ENCODE peak calls at places on chromosomes 4 and X, in nine cellular contexts. A, D, K, X, Z, Y, M, F and E are unnamed samples.
A peak's percentile ranks its signal among the peaks of the same experiment; 100 is the strongest.

GRCh38 chrX:21702725-21703228 is 44.6 kb upstream of the KLHL34 start:
- DNase-seq in A (no peak), D (no peak), K (no peak), X (no peak), Z (no peak), Y (no peak), M (no peak), F (no peak), E (no peak)

GRCh38 chr4:5014007-5014682 is 5.1 kb downstream of the CYTL1 start:
- DNase-seq in A (no peak), D (no peak), K (no peak), X (no peak), Z (no peak), Y (no peak), M (no peak), F (no peak), E (no peak)

GRCh38 chr4:137960371-137961050 is 281.6 kb downstream of the SLC7A11 start:
- DNase-seq in A (peak; percentile 92), D (no peak), K (no peak), X (no peak), Z (no peak), Y (no peak), M (no peak), F (no peak), E (no peak)

GRCh38 chr4:81747242-81747930 is 275.7 kb upstream of the RASGEF1B start:
- DNase-seq in A (no peak), D (no peak), K (no peak), X (no peak), Z (no peak), Y (no peak), M (no peak), F (no peak), E (no peak)

GRCh38 chr4:80268081-80268823 is 1.8 kb downstream of the FGF5 start:
- DNase-seq in A (peak; percentile 53), D (no peak), K (no peak), X (no peak), Z (no peak), Y (no peak), M (no peak), F (no peak), E (no peak)

GRCh38 chrX:56728321-56728720 is 722 bp upstream of the NBDY start:
- DNase-seq in A (no peak), D (no peak), K (no peak), X (no peak), Z (no peak), Y (no peak), M (no peak), F (no peak), E (no peak)

GRCh38 chr4:161486454-161486853 is 677.3 kb downstream of the FSTL5 start:
- DNase-seq in A (no peak), D (no peak), K (no peak), X (no peak), Z (no peak), Y (no peak), M (no peak), F (no peak), E (no peak)

GRCh38 chr4:38290360-38290759 is 330.2 kb downstream of the PTTG2 start:
- DNase-seq in A (peak; percentile 70), D (no peak), K (no peak), X (no peak), Z (no peak), Y (no peak), M (no peak), F (no peak), E (no peak)

GRCh38 chr4:61911313-61911756 is 711.2 kb downstream of the ADGRL3 start:
- DNase-seq in A (no peak), D (no peak), K (no peak), X (no peak), Z (no peak), Y (no peak), M (no peak), F (no peak), E (no peak)

GRCh38 chrX:45274576-45274975 is 73.9 kb upstream of the DIPK2B start:
- DNase-seq in A (peak; percentile 6), D (no peak), K (no peak), X (no peak), Z (no peak), Y (no peak), M (no peak), F (no peak), E (no peak)

GRCh38 chr4:187167126-187167525 is 443.5 kb upstream of the FAT1 start:
- DNase-seq in A (no peak), D (no peak), K (no peak), X (no peak), Z (peak; percentile 59), Y (no peak), M (no peak), F (no peak), E (no peak)

GRCh38 chrX:150873616-150874015 is 24.9 kb downstream of the CD99L2 start:
- DNase-seq in A (peak; percentile 44), D (peak; percentile 76), K (peak; percentile 6), X (peak; percentile 58), Z (peak; percentile 37), Y (no peak), M (no peak), F (no peak), E (peak; percentile 27)

GRCh38 chrX:120310861-120311631 is at the start of gene TMEM255A:
- DNase-seq in A (no peak), D (no peak), K (no peak), X (no peak), Z (no peak), Y (peak; percentile 69), M (peak; percentile 77), F (no peak), E (peak; percentile 54)

GRCh38 chr4:88291003-88291402 is 6.6 kb upstream of the PPM1K start:
- DNase-seq in A (peak; percentile 14), D (peak; percentile 40), K (peak; percentile 3), X (peak; percentile 82), Z (no peak), Y (no peak), M (no peak), F (peak; percentile 28), E (peak; percentile 58)

GRCh38 chrX:120452131-120452530 is 17.0 kb downstream of the LAMP2 start:
- DNase-seq in A (peak; percentile 26), D (no peak), K (no peak), X (no peak), Z (no peak), Y (no peak), M (no peak), F (no peak), E (no peak)

DNA sequence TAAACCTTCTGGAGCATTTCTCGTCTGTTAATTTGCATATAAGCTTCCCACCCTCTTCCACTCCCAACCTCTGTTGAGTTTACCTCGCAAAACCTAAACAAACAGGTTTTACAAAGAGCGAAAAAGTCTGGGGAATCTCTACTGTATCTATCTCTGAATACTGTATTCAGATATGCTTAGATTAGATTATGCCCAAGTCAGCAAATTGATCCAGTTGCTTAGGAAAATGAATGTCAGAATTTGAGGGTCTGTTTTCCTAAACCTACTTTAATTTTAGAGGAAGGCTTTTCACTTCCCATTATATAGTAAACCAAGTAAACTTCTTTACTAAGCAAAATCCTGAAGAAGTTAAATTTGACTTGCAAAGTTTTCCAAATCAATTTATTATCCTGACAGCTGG is 6.7 kb downstream of the CCNA2 start:
- DNase-seq in A (no peak), D (no peak), K (no peak), X (no peak), Z (no peak), Y (no peak), M (no peak), F (no peak), E (no peak)
- TF ChIP-seq POLR2A in A (no peak), D (no peak), K (no peak), X (no peak), Z (no peak), Y (no peak), M (no peak), F (no peak), E (no peak)

DNA sequence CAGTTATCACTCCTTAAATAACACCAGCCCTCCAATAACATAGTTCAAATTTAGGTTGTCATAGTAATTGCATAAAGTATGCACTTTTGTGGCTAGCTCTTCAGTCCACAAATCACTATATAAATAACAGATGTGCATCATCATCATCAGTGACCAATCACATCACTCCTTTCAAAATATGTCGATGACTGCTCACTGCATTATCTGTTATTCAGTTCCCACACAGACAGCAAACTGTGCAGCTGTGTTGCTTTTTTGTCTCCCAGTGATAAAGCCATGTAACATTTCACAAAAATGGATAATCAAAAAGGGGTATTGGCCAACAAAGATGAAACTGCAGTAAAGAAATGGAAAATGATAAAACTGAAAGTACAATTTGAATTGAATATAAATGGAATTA is 205.4 kb downstream of the DCLK2 start:
- DNase-seq in A (peak; percentile 99), D (no peak), K (no peak), X (no peak), Z (no peak), Y (no peak), M (no peak), F (no peak), E (no peak)
- H3K4me3 ChIP-seq in A (peak overlapping the region; percentile 30), D (no peak overlapping the region), K (no peak overlapping the region), X (no peak overlapping the region), Z (no peak overlapping the region), Y (no peak overlapping the region), M (no peak overlapping the region), F (no peak overlapping the region), E (no peak overlapping the region)

GRCh38 chrX:149652232-149652981 is 20.8 kb upstream of the TMEM185A start:
- DNase-seq in A (no peak), D (no peak), K (no peak), X (no peak), Z (no peak), Y (no peak), M (no peak), F (no peak), E (no peak)

GRCh38 chrX:149650162-149650561 is 18.6 kb upstream of the TMEM185A start:
- DNase-seq in A (no peak), D (no peak), K (no peak), X (no peak), Z (no peak), Y (no peak), M (no peak), F (no peak), E (no peak)

GRCh38 chrX:149643496-149643895 is 11.9 kb upstream of the TMEM185A start:
- DNase-seq in A (no peak), D (no peak), K (no peak), X (no peak), Z (no peak), Y (no peak), M (no peak), F (no peak), E (no peak)

GRCh38 chrX:149648932-149649331 is 17.3 kb upstream of the TMEM185A start:
- DNase-seq in A (no peak), D (no peak), K (no peak), X (no peak), Z (no peak), Y (no peak), M (no peak), F (no peak), E (no peak)

DNA sequence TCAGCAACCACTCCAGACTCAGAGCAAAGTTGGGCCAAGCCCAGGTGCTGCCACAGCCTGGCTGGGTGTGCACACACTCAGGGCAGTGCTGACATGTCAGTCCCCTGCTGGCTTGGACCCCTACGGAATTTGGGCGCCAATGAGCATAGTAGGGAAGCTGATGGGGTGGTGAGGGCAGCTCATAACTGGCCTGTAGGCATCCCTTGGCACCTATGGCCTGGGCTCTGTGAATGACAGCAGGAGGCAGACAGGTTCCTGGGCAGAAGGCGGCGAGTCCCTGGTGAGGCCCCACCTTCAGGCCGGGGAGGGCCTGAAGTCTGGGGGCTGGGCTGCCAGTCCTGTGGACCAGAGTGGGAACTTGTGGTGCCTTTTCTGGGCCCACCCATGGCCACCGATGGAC is 15.9 kb upstream of the TMEM185A start:
- DNase-seq in A (no peak), D (no peak), K (no peak), X (no peak), Z (no peak), Y (no peak), M (no peak), F (no peak), E (no peak)
- H3K36me3 ChIP-seq in A (no peaks in the 10 kb centered on the region), D (no peaks in the 10 kb centered on the region), K (no peaks in the 10 kb centered on the region), X (no peaks in the 10 kb centered on the region), Z (no peaks in the 10 kb centered on the region), Y (no peaks in the 10 kb centered on the region), M (no peaks in the 10 kb centered on the region), F (no peaks in the 10 kb centered on the region), E (no peaks in the 10 kb centered on the region)

GRCh38 chrX:55451990-55452824 is at the start of gene MAGEH1:
- DNase-seq in A (peak; percentile 79), D (peak; percentile 57), K (no peak), X (peak; percentile 82), Z (peak; percentile 81), Y (peak; percentile 81), M (peak; percentile 93), F (peak; percentile 76), E (peak; percentile 76)
- TF ChIP-seq POLR2A in A (peak; percentile 65), D (peak; percentile 39), K (no peak), X (peak; percentile 68), Z (no peak), Y (no peak), M (no peak), F (peak; percentile 67), E (peak; percentile 61)